ENCODE peak calls at places on chromosomes 12 and 14, in eight cellular contexts. One of them, this sample, is unnamed.

GRCh38 chr12:78096909-78097597 is 266.4 kb downstream of the NAV3 start:
- DNase-seq in anterior cingulate cortex: no peak
- DNase-seq in stimulated activated CD8-positive, alpha-beta memory T cell treated with anti-CD3 and anti-CD28 coated beads, Interleukin-7, amount 100 ng/mL, for 1 hour: no peak
- DNase-seq in bronchial epithelial cell: no peak
- DNase-seq in head of caudate nucleus: no peak
- DNase-seq in activated CD4-positive, alpha-beta T cell treated with anti-CD3 and anti-CD28 coated beads, Interleukin-2, amount 50 U/mL, for 48 hours: no peak
- DNase-seq in upper lobe of left lung: no peak
- DNase-seq in NCI-H2081: no peak
- DNase-seq in this sample: no peak

GRCh38 chr12:117857632-117858274 is 111.0 kb downstream of the KSR2 start:
- DNase-seq in anterior cingulate cortex: no peak
- DNase-seq in stimulated activated CD8-positive, alpha-beta memory T cell treated with anti-CD3 and anti-CD28 coated beads, Interleukin-7, amount 100 ng/mL, for 1 hour: no peak
- DNase-seq in bronchial epithelial cell: peak; percentile 38
- DNase-seq in head of caudate nucleus: no peak
- DNase-seq in activated CD4-positive, alpha-beta T cell treated with anti-CD3 and anti-CD28 coated beads, Interleukin-2, amount 50 U/mL, for 48 hours: peak; percentile 74
- DNase-seq in upper lobe of left lung: no peak
- DNase-seq in NCI-H2081: peak; percentile 35
- DNase-seq in this sample: peak; percentile 61

GRCh38 chr14:52328286-52328685 is 14.2 kb downstream of the PTGER2 start:
- DNase-seq in anterior cingulate cortex: no peak
- DNase-seq in stimulated activated CD8-positive, alpha-beta memory T cell treated with anti-CD3 and anti-CD28 coated beads, Interleukin-7, amount 100 ng/mL, for 1 hour: no peak
- DNase-seq in bronchial epithelial cell: peak; percentile 86
- DNase-seq in head of caudate nucleus: no peak
- DNase-seq in activated CD4-positive, alpha-beta T cell treated with anti-CD3 and anti-CD28 coated beads, Interleukin-2, amount 50 U/mL, for 48 hours: no peak
- DNase-seq in upper lobe of left lung: no peak
- DNase-seq in NCI-H2081: no peak
- DNase-seq in this sample: no peak

GRCh38 chr14:105315211-105315721 is 718 bp downstream of the PACS2 start:
- DNase-seq in anterior cingulate cortex: no peak
- DNase-seq in stimulated activated CD8-positive, alpha-beta memory T cell treated with anti-CD3 and anti-CD28 coated beads, Interleukin-7, amount 100 ng/mL, for 1 hour: no peak
- DNase-seq in bronchial epithelial cell: peak; percentile 20
- DNase-seq in head of caudate nucleus: no peak
- DNase-seq in activated CD4-positive, alpha-beta T cell treated with anti-CD3 and anti-CD28 coated beads, Interleukin-2, amount 50 U/mL, for 48 hours: peak; percentile 37
- DNase-seq in upper lobe of left lung: peak; percentile 90
- DNase-seq in NCI-H2081: peak; percentile 41
- DNase-seq in this sample: peak; percentile 42

GRCh38 chr14:73777420-73777819 is 63.2 kb upstream of the PNMA1 start:
- DNase-seq in anterior cingulate cortex: no peak
- DNase-seq in stimulated activated CD8-positive, alpha-beta memory T cell treated with anti-CD3 and anti-CD28 coated beads, Interleukin-7, amount 100 ng/mL, for 1 hour: no peak
- DNase-seq in bronchial epithelial cell: no peak
- DNase-seq in head of caudate nucleus: no peak
- DNase-seq in activated CD4-positive, alpha-beta T cell treated with anti-CD3 and anti-CD28 coated beads, Interleukin-2, amount 50 U/mL, for 48 hours: no peak
- DNase-seq in upper lobe of left lung: no peak
- DNase-seq in NCI-H2081: no peak
- DNase-seq in this sample: no peak

GRCh38 chr12:116731801-116732200 is 6.1 kb downstream of the SPRING1 start:
- DNase-seq in anterior cingulate cortex: no peak
- DNase-seq in stimulated activated CD8-positive, alpha-beta memory T cell treated with anti-CD3 and anti-CD28 coated beads, Interleukin-7, amount 100 ng/mL, for 1 hour: no peak
- DNase-seq in bronchial epithelial cell: no peak
- DNase-seq in head of caudate nucleus: no peak
- DNase-seq in activated CD4-positive, alpha-beta T cell treated with anti-CD3 and anti-CD28 coated beads, Interleukin-2, amount 50 U/mL, for 48 hours: no peak
- DNase-seq in upper lobe of left lung: no peak
- DNase-seq in NCI-H2081: no peak
- DNase-seq in this sample: no peak

GRCh38 chr12:132429122-132429931 is 60.6 kb upstream of the FBRSL1 start:
- DNase-seq in anterior cingulate cortex: no peak
- DNase-seq in stimulated activated CD8-positive, alpha-beta memory T cell treated with anti-CD3 and anti-CD28 coated beads, Interleukin-7, amount 100 ng/mL, for 1 hour: no peak
- DNase-seq in bronchial epithelial cell: no peak
- DNase-seq in head of caudate nucleus: no peak
- DNase-seq in activated CD4-positive, alpha-beta T cell treated with anti-CD3 and anti-CD28 coated beads, Interleukin-2, amount 50 U/mL, for 48 hours: no peak
- DNase-seq in upper lobe of left lung: peak; percentile 69
- DNase-seq in NCI-H2081: no peak
- DNase-seq in this sample: no peak

GRCh38 chr14:90109858-90110257 is 48.1 kb downstream of the KCNK13 start:
- DNase-seq in anterior cingulate cortex: no peak
- DNase-seq in stimulated activated CD8-positive, alpha-beta memory T cell treated with anti-CD3 and anti-CD28 coated beads, Interleukin-7, amount 100 ng/mL, for 1 hour: no peak
- DNase-seq in bronchial epithelial cell: peak; percentile 21
- DNase-seq in head of caudate nucleus: no peak
- DNase-seq in activated CD4-positive, alpha-beta T cell treated with anti-CD3 and anti-CD28 coated beads, Interleukin-2, amount 50 U/mL, for 48 hours: peak; percentile 8
- DNase-seq in upper lobe of left lung: no peak
- DNase-seq in NCI-H2081: no peak
- DNase-seq in this sample: no peak

GRCh38 chr12:56193025-56193578 is 3.8 kb upstream of the SMARCC2 start:
- DNase-seq in anterior cingulate cortex: no peak
- DNase-seq in stimulated activated CD8-positive, alpha-beta memory T cell treated with anti-CD3 and anti-CD28 coated beads, Interleukin-7, amount 100 ng/mL, for 1 hour: peak; percentile 29
- DNase-seq in bronchial epithelial cell: peak; percentile 79
- DNase-seq in head of caudate nucleus: peak; percentile 27
- DNase-seq in activated CD4-positive, alpha-beta T cell treated with anti-CD3 and anti-CD28 coated beads, Interleukin-2, amount 50 U/mL, for 48 hours: peak; percentile 83
- DNase-seq in upper lobe of left lung: no peak
- DNase-seq in NCI-H2081: peak; percentile 92
- DNase-seq in this sample: peak; percentile 83

GRCh38 chr14:61505815-61506809 is 184.7 kb downstream of the PRKCH start:
- DNase-seq in anterior cingulate cortex: no peak
- DNase-seq in stimulated activated CD8-positive, alpha-beta memory T cell treated with anti-CD3 and anti-CD28 coated beads, Interleukin-7, amount 100 ng/mL, for 1 hour: no peak
- DNase-seq in bronchial epithelial cell: no peak
- DNase-seq in head of caudate nucleus: no peak
- DNase-seq in activated CD4-positive, alpha-beta T cell treated with anti-CD3 and anti-CD28 coated beads, Interleukin-2, amount 50 U/mL, for 48 hours: peak; percentile 40
- DNase-seq in upper lobe of left lung: no peak
- DNase-seq in NCI-H2081: no peak
- DNase-seq in this sample: peak; percentile 49

GRCh38 chr12:6221146-6221545 is 20.9 kb downstream of the CD9 start:
- DNase-seq in anterior cingulate cortex: no peak
- DNase-seq in stimulated activated CD8-positive, alpha-beta memory T cell treated with anti-CD3 and anti-CD28 coated beads, Interleukin-7, amount 100 ng/mL, for 1 hour: no peak
- DNase-seq in bronchial epithelial cell: no peak
- DNase-seq in head of caudate nucleus: no peak
- DNase-seq in activated CD4-positive, alpha-beta T cell treated with anti-CD3 and anti-CD28 coated beads, Interleukin-2, amount 50 U/mL, for 48 hours: no peak
- DNase-seq in upper lobe of left lung: no peak
- DNase-seq in NCI-H2081: no peak
- DNase-seq in this sample: no peak

GRCh38 chr12:42236017-42236416 is 2.0 kb downstream of the YAF2 start:
- DNase-seq in anterior cingulate cortex: no peak
- DNase-seq in stimulated activated CD8-positive, alpha-beta memory T cell treated with anti-CD3 and anti-CD28 coated beads, Interleukin-7, amount 100 ng/mL, for 1 hour: no peak
- DNase-seq in bronchial epithelial cell: no peak
- DNase-seq in head of caudate nucleus: no peak
- DNase-seq in activated CD4-positive, alpha-beta T cell treated with anti-CD3 and anti-CD28 coated beads, Interleukin-2, amount 50 U/mL, for 48 hours: no peak
- DNase-seq in upper lobe of left lung: no peak
- DNase-seq in NCI-H2081: no peak
- DNase-seq in this sample: no peak

GRCh38 chr12:14278294-14278953 is 87.1 kb upstream of the ATF7IP start:
- DNase-seq in anterior cingulate cortex: no peak
- DNase-seq in stimulated activated CD8-positive, alpha-beta memory T cell treated with anti-CD3 and anti-CD28 coated beads, Interleukin-7, amount 100 ng/mL, for 1 hour: no peak
- DNase-seq in bronchial epithelial cell: no peak
- DNase-seq in head of caudate nucleus: no peak
- DNase-seq in activated CD4-positive, alpha-beta T cell treated with anti-CD3 and anti-CD28 coated beads, Interleukin-2, amount 50 U/mL, for 48 hours: no peak
- DNase-seq in upper lobe of left lung: no peak
- DNase-seq in NCI-H2081: no peak
- DNase-seq in this sample: no peak

GRCh38 chr12:46946137-46946536 is 120.3 kb upstream of the SLC38A4 start:
- DNase-seq in anterior cingulate cortex: no peak
- DNase-seq in stimulated activated CD8-positive, alpha-beta memory T cell treated with anti-CD3 and anti-CD28 coated beads, Interleukin-7, amount 100 ng/mL, for 1 hour: no peak
- DNase-seq in bronchial epithelial cell: peak; percentile 85
- DNase-seq in head of caudate nucleus: no peak
- DNase-seq in activated CD4-positive, alpha-beta T cell treated with anti-CD3 and anti-CD28 coated beads, Interleukin-2, amount 50 U/mL, for 48 hours: no peak
- DNase-seq in upper lobe of left lung: no peak
- DNase-seq in NCI-H2081: no peak
- DNase-seq in this sample: no peak

GRCh38 chr12:48683534-48683933 is 1.5 kb upstream of the KANSL2 start:
- DNase-seq in anterior cingulate cortex: no peak
- DNase-seq in stimulated activated CD8-positive, alpha-beta memory T cell treated with anti-CD3 and anti-CD28 coated beads, Interleukin-7, amount 100 ng/mL, for 1 hour: no peak
- DNase-seq in bronchial epithelial cell: no peak
- DNase-seq in head of caudate nucleus: no peak
- DNase-seq in activated CD4-positive, alpha-beta T cell treated with anti-CD3 and anti-CD28 coated beads, Interleukin-2, amount 50 U/mL, for 48 hours: no peak
- DNase-seq in upper lobe of left lung: no peak
- DNase-seq in NCI-H2081: no peak
- DNase-seq in this sample: no peak

GRCh38 chr14:68261092-68261842 is 441.7 kb downstream of the RAD51B start:
- DNase-seq in anterior cingulate cortex: no peak
- DNase-seq in stimulated activated CD8-positive, alpha-beta memory T cell treated with anti-CD3 and anti-CD28 coated beads, Interleukin-7, amount 100 ng/mL, for 1 hour: no peak
- DNase-seq in bronchial epithelial cell: no peak
- DNase-seq in head of caudate nucleus: no peak
- DNase-seq in activated CD4-positive, alpha-beta T cell treated with anti-CD3 and anti-CD28 coated beads, Interleukin-2, amount 50 U/mL, for 48 hours: no peak
- DNase-seq in upper lobe of left lung: no peak
- DNase-seq in NCI-H2081: no peak
- DNase-seq in this sample: no peak

GRCh38 chr12:46357438-46358324 is 14.9 kb downstream of the SLC38A2 start:
- DNase-seq in anterior cingulate cortex: no peak
- DNase-seq in stimulated activated CD8-positive, alpha-beta memory T cell treated with anti-CD3 and anti-CD28 coated beads, Interleukin-7, amount 100 ng/mL, for 1 hour: no peak
- DNase-seq in bronchial epithelial cell: peak; percentile 97
- DNase-seq in head of caudate nucleus: no peak
- DNase-seq in activated CD4-positive, alpha-beta T cell treated with anti-CD3 and anti-CD28 coated beads, Interleukin-2, amount 50 U/mL, for 48 hours: no peak
- DNase-seq in upper lobe of left lung: no peak
- DNase-seq in NCI-H2081: no peak
- DNase-seq in this sample: no peak

GRCh38 chr12:104282109-104282508 is 21.4 kb upstream of the EID3 start:
- DNase-seq in anterior cingulate cortex: no peak
- DNase-seq in stimulated activated CD8-positive, alpha-beta memory T cell treated with anti-CD3 and anti-CD28 coated beads, Interleukin-7, amount 100 ng/mL, for 1 hour: no peak
- DNase-seq in bronchial epithelial cell: no peak
- DNase-seq in head of caudate nucleus: no peak
- DNase-seq in activated CD4-positive, alpha-beta T cell treated with anti-CD3 and anti-CD28 coated beads, Interleukin-2, amount 50 U/mL, for 48 hours: no peak
- DNase-seq in upper lobe of left lung: no peak
- DNase-seq in NCI-H2081: no peak
- DNase-seq in this sample: no peak

GRCh38 chr14:20750194-20750593 is 4.5 kb downstream of the EDDM3A start:
- DNase-seq in anterior cingulate cortex: no peak
- DNase-seq in stimulated activated CD8-positive, alpha-beta memory T cell treated with anti-CD3 and anti-CD28 coated beads, Interleukin-7, amount 100 ng/mL, for 1 hour: no peak
- DNase-seq in bronchial epithelial cell: no peak
- DNase-seq in head of caudate nucleus: no peak
- DNase-seq in activated CD4-positive, alpha-beta T cell treated with anti-CD3 and anti-CD28 coated beads, Interleukin-2, amount 50 U/mL, for 48 hours: no peak
- DNase-seq in upper lobe of left lung: no peak
- DNase-seq in NCI-H2081: no peak
- DNase-seq in this sample: no peak

GRCh38 chr12:108773798-108774788 is 42.8 kb upstream of the CORO1C start:
- DNase-seq in anterior cingulate cortex: peak; percentile 7
- DNase-seq in stimulated activated CD8-positive, alpha-beta memory T cell treated with anti-CD3 and anti-CD28 coated beads, Interleukin-7, amount 100 ng/mL, for 1 hour: no peak
- DNase-seq in bronchial epithelial cell: peak; percentile 87
- DNase-seq in head of caudate nucleus: peak; percentile 37
- DNase-seq in activated CD4-positive, alpha-beta T cell treated with anti-CD3 and anti-CD28 coated beads, Interleukin-2, amount 50 U/mL, for 48 hours: no peak
- DNase-seq in upper lobe of left lung: peak; percentile 85
- DNase-seq in NCI-H2081: peak; percentile 84
- DNase-seq in this sample: no peak

GRCh38 chr12:116784238-116784612 is 46.1 kb downstream of the RNFT2 start:
- DNase-seq in anterior cingulate cortex: no peak
- DNase-seq in stimulated activated CD8-positive, alpha-beta memory T cell treated with anti-CD3 and anti-CD28 coated beads, Interleukin-7, amount 100 ng/mL, for 1 hour: no peak
- DNase-seq in bronchial epithelial cell: no peak
- DNase-seq in head of caudate nucleus: no peak
- DNase-seq in activated CD4-positive, alpha-beta T cell treated with anti-CD3 and anti-CD28 coated beads, Interleukin-2, amount 50 U/mL, for 48 hours: no peak
- DNase-seq in upper lobe of left lung: no peak
- DNase-seq in NCI-H2081: no peak
- DNase-seq in this sample: no peak

GRCh38 chr12:94640134-94640928 is 10.0 kb downstream of the TMCC3 start:
- DNase-seq in anterior cingulate cortex: no peak
- DNase-seq in stimulated activated CD8-positive, alpha-beta memory T cell treated with anti-CD3 and anti-CD28 coated beads, Interleukin-7, amount 100 ng/mL, for 1 hour: no peak
- DNase-seq in bronchial epithelial cell: peak; percentile 97
- DNase-seq in head of caudate nucleus: no peak
- DNase-seq in activated CD4-positive, alpha-beta T cell treated with anti-CD3 and anti-CD28 coated beads, Interleukin-2, amount 50 U/mL, for 48 hours: peak; percentile 69
- DNase-seq in upper lobe of left lung: no peak
- DNase-seq in NCI-H2081: no peak
- DNase-seq in this sample: peak; percentile 51

GRCh38 chr14:52365071-52365470 is 51.0 kb downstream of the PTGER2 start:
- DNase-seq in anterior cingulate cortex: no peak
- DNase-seq in stimulated activated CD8-positive, alpha-beta memory T cell treated with anti-CD3 and anti-CD28 coated beads, Interleukin-7, amount 100 ng/mL, for 1 hour: no peak
- DNase-seq in bronchial epithelial cell: peak; percentile 12
- DNase-seq in head of caudate nucleus: no peak
- DNase-seq in activated CD4-positive, alpha-beta T cell treated with anti-CD3 and anti-CD28 coated beads, Interleukin-2, amount 50 U/mL, for 48 hours: no peak
- DNase-seq in upper lobe of left lung: no peak
- DNase-seq in NCI-H2081: no peak
- DNase-seq in this sample: no peak

This sample was measured in stimulated activated naive CD8-positive, alpha-beta T cell treated with anti-CD3 and anti-CD28 coated beads, Interleukin-15, Interleukin-2, amounts not matched to agents 100 U/mL and 50 U/mL, for 24 hours.